ENCODE peak calls at places on chromosomes 4 and X, in four cellular contexts. Y is IMR-90, R is H9, H is H1. B is an unnamed sample.
A peak's percentile ranks its signal among the peaks of the same experiment; 100 is the strongest.

GRCh38 chr4:182111586-182111985 is 131.6 kb upstream of the TENM3 start:
- DNase-seq in Y (no peak), R (no peak), H (no peak), B (peak; percentile 74)

GRCh38 chr4:42282081-42282901 is 115.0 kb upstream of the SHISA3 start:
- DNase-seq in Y (peak; percentile 68), R (peak; percentile 59), H (no peak), B (peak; percentile 88)

GRCh38 chr4:110020681-110021443 is 108.2 kb downstream of the EGF start:
- DNase-seq in Y (no peak), R (no peak), H (no peak), B (no peak)

GRCh38 chr4:66108898-66109297 is 438.6 kb upstream of the EPHA5 start:
- DNase-seq in Y (no peak), R (no peak), H (no peak), B (no peak)

GRCh38 chr4:113645771-113646455 is 115.6 kb downstream of the CAMK2D start:
- DNase-seq in Y (peak; percentile 82), R (peak; percentile 41), H (peak; percentile 17), B (peak; percentile 95)

GRCh38 chr4:15774020-15774420 is 4.1 kb upstream of the CD38 start:
- DNase-seq in Y (no peak), R (no peak), H (no peak), B (peak; percentile 15)

GRCh38 chrX:154002215-154002719 is 17.4 kb downstream of the IRAK1 start:
- DNase-seq in Y (peak; percentile 61), R (no peak), H (no peak), B (peak; percentile 73)

GRCh38 chrX:120499301-120500097 is 30.4 kb upstream of the LAMP2 start:
- DNase-seq in Y (peak; percentile 7), R (no peak), H (no peak), B (no peak)

GRCh38 chr4:5082381-5082780 is 31.1 kb downstream of the STK32B start:
- DNase-seq in Y (no peak), R (no peak), H (no peak), B (no peak)

GRCh38 chr4:1512738-1513660 is 106.8 kb upstream of the NKX1-1 start:
- DNase-seq in Y (no peak), R (peak; percentile 82), H (no peak), B (peak; percentile 65)

GRCh38 chrX:40154229-40154852 is 56.6 kb upstream of the BCOR start:
- DNase-seq in Y (no peak), R (peak; percentile 71), H (no peak), B (peak; percentile 69)
- H3K23ac ChIP-seq in Y (no peak overlapping the region), R (no peak overlapping the region), H (no peak overlapping the region), B (no peak overlapping the region)

GRCh38 chr4:8280876-8281440 is 11.4 kb downstream of the HTRA3 start:
- DNase-seq in Y (no peak), R (no peak), H (no peak), B (no peak)
- H2BK15ac ChIP-seq in Y (no peak overlapping the region), R (no peak overlapping the region), H (no peak overlapping the region), B (no peak overlapping the region)

GRCh38 chrX:139049455-139049854 is 337.9 kb upstream of the FGF13 start:
- DNase-seq in Y (no peak), R (no peak), H (no peak), B (peak; percentile 1)

DNA sequence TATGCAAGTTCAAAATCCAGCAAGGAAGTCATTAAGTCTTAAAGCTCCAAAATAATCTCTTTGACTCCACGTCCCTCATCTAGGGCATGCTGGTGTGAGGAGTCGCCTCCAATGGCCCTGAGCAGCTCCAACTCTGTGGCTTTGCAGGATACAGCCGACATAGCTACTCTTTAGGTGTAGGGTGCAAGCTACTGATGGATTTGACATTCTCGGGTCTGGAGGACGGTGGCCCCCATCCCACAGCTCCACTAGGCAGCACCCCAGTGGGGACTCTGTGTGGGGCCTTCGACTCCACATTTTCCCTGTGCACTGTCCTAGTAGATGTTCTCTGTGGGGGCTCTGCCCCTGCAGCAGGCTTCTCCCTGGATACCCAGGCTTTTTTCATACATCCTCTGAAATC is 333.2 kb upstream of the FGF13 start:
- DNase-seq in Y (no peak), R (no peak), H (no peak), B (no peak)
- H4K5ac ChIP-seq in Y (no peak overlapping the region), R (no peak overlapping the region), H (no peak overlapping the region), B (no peak overlapping the region)

GRCh38 chr4:3021127-3021526 is 53.2 kb downstream of the HTT-AS start:
- DNase-seq in Y (no peak), R (no peak), H (no peak), B (no peak)
- H3K23ac ChIP-seq in Y (no peak overlapping the region), R (no peak overlapping the region), H (no peak overlapping the region), B (no peak overlapping the region)

GRCh38 chr4:3676196-3676595 is 90.0 kb upstream of the ADRA2C start:
- DNase-seq in Y (no peak), R (no peak), H (no peak), B (no peak)

GRCh38 chr4:3674479-3674851 is 91.7 kb upstream of the ADRA2C start:
- DNase-seq in Y (no peak), R (no peak), H (no peak), B (no peak)

GRCh38 chr4:3676907-3677495 is 89.2 kb upstream of the ADRA2C start:
- DNase-seq in Y (no peak), R (no peak), H (no peak), B (no peak)

GRCh38 chr4:3673716-3674478 is 92.3 kb upstream of the ADRA2C start:
- DNase-seq in Y (no peak), R (no peak), H (no peak), B (no peak)

DNA sequence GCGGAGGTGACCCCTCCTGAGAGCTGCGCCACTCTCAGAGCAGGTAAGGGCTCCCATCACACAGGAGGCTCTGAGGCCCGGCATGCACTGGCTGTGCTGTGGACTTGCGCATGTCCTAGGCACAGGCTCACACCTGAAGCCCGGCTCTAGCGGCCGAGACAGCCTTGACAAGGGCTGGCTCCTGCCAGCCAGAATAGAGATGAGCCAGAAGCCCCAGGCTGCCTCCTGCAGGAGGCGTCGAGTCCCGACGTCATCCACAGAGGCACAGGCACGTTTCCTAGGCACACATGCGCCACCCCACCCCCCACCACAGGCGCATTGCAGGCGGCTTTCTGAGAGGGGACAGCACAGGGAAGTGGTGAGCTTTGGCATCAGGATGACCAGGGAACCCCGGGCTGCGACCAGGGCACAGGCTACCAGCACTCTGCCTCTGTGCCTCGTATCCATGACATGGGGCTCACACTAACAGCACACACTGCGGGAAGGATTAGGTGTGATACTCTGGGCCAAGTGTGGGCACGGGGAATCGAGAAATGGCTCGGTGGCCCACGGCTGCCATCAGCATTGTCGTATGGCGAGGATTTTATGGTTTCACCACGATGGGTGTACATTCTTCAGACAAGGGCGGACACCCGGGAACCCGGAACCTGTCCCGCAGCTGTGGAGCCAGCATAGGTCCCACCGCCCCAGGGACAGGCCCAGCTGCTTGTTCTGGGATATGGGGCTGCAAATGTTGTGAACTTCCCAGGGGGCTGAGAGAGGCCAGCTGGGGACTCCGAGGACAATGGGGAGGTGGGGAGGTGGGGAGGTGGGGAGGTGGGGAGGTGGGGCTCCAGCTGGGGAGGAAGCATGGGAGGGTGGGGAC is 90.7 kb upstream of the ADRA2C start:
- DNase-seq in Y (no peak), R (peak; percentile 76), H (no peak), B (peak; percentile 56)
- H2BK15ac ChIP-seq in Y (no peak overlapping the region), R (no peak overlapping the region), H (no peak overlapping the region), B (no peak overlapping the region)

DNA sequence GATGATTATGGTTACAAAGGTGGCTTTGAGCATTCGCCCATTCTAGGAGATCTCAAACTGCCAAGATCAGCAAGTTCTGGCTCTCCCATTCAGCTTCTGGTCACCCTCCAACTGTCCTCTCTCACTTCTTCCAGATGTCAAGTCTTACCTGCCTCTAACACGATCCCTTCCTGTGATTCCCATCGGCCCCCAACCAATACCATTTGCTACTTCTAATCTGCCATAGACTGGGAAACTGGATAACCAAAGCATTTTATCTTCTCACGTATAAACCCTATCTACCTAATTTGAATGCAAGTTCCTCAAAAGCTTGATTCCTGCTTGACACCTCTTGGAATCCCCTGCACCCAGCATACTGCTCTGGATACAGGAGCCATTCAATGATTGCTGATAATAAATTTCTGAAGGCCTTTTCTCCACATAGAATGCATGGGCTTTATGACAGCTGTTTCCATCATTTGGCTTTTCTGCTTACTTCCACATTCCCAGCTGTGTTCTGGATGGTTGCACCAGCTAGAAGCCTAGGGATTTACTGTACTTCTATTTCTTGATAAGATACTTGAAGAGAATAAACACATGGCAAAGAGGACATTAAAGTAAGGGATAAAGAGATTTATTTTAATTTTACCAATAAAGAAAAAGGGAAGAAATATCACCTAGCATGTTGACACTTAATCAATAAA is 9.7 kb downstream of the GPC4 start:
- DNase-seq in Y (no peak), R (no peak), H (no peak), B (peak; percentile 88)
- H4K5ac ChIP-seq in Y (no peak overlapping the region), R (no peak overlapping the region), H (no peak overlapping the region), B (no peak overlapping the region)